ENCODE peak calls at places on chromosomes 6 and 20, in four cellular contexts. One of them, this sample, is unnamed.

GRCh38 chr20:701401-702129 is 26.0 kb upstream of the SCRT2 start:
- DNase-seq in H1: no peak
- DNase-seq in H9: no peak
- DNase-seq in IMR-90: no peak
- DNase-seq in this sample: no peak

GRCh38 chr6:128694303-128695009 is 174.1 kb upstream of the PTPRK start:
- DNase-seq in H1: no peak
- DNase-seq in H9: no peak
- DNase-seq in IMR-90: no peak
- DNase-seq in this sample: no peak

GRCh38 chr6:21873562-21873961 is 280.0 kb downstream of the SOX4 start:
- DNase-seq in H1: no peak
- DNase-seq in H9: no peak
- DNase-seq in IMR-90: peak; percentile 96
- DNase-seq in this sample: no peak

GRCh38 chr20:7285918-7286556 is 518.6 kb downstream of the BMP2 start:
- DNase-seq in H1: no peak
- DNase-seq in H9: peak; percentile 59
- DNase-seq in IMR-90: peak; percentile 75
- DNase-seq in this sample: peak; percentile 72

GRCh38 chr6:75563032-75563431 is 38.6 kb upstream of the SENP6 start:
- DNase-seq in H1: peak; percentile 10
- DNase-seq in H9: peak; percentile 67
- DNase-seq in IMR-90: peak; percentile 47
- DNase-seq in this sample: peak; percentile 87

GRCh38 chr20:1225263-1225728 is 548 bp upstream of the RAD21L1 start:
- DNase-seq in H1: no peak
- DNase-seq in H9: no peak
- DNase-seq in IMR-90: no peak
- DNase-seq in this sample: no peak

GRCh38 chr6:147099974-147100373 is 104.2 kb upstream of the STXBP5 start:
- DNase-seq in H1: no peak
- DNase-seq in H9: no peak
- DNase-seq in IMR-90: peak; percentile 93
- DNase-seq in this sample: no peak

GRCh38 chr6:168313371-168314028 is 6.1 kb downstream of the DACT2 start:
- DNase-seq in H1: no peak
- DNase-seq in H9: no peak
- DNase-seq in IMR-90: no peak
- DNase-seq in this sample: no peak

GRCh38 chr6:94733066-94733465 is 844.3 kb upstream of the MANEA start:
- DNase-seq in H1: no peak
- DNase-seq in H9: peak; percentile 43
- DNase-seq in IMR-90: no peak
- DNase-seq in this sample: peak; percentile 36

GRCh38 chr6:133855599-133855972 is 33.3 kb upstream of the TCF21 start:
- DNase-seq in H1: no peak
- DNase-seq in H9: no peak
- DNase-seq in IMR-90: no peak
- DNase-seq in this sample: no peak

GRCh38 chr6:73521351-73522254 is 771 bp upstream of the EEF1A1 start:
- DNase-seq in H1: no peak
- DNase-seq in H9: no peak
- DNase-seq in IMR-90: peak; percentile 91
- DNase-seq in this sample: peak; percentile 42

GRCh38 chr6:154536922-154537449 is 26.5 kb upstream of the CNKSR3 start:
- DNase-seq in H1: no peak
- DNase-seq in H9: no peak
- DNase-seq in IMR-90: no peak
- DNase-seq in this sample: peak; percentile 37

GRCh38 chr6:73712536-73712935 is 16.5 kb downstream of the CD109 start:
- DNase-seq in H1: no peak
- DNase-seq in H9: no peak
- DNase-seq in IMR-90: peak; percentile 61
- DNase-seq in this sample: no peak

GRCh38 chr20:60238992-60239655 is 280.9 kb downstream of the CDH26 start:
- DNase-seq in H1: no peak
- DNase-seq in H9: no peak
- DNase-seq in IMR-90: no peak
- DNase-seq in this sample: no peak
- H3K56ac ChIP-seq in H1: no peak overlapping the region
- H3K56ac ChIP-seq in H9: no peak overlapping the region
- H3K56ac ChIP-seq in IMR-90: no peak overlapping the region
- H3K56ac ChIP-seq in this sample: no peak overlapping the region

GRCh38 chr20:52082612-52083011 is 109.0 kb downstream of the ZFP64 start:
- DNase-seq in H1: no peak
- DNase-seq in H9: no peak
- DNase-seq in IMR-90: no peak
- DNase-seq in this sample: no peak

GRCh38 chr20:52081066-52081465 is 110.5 kb downstream of the ZFP64 start:
- DNase-seq in H1: no peak
- DNase-seq in H9: no peak
- DNase-seq in IMR-90: no peak
- DNase-seq in this sample: no peak

GRCh38 chr20:52081791-52082190 is 109.8 kb downstream of the ZFP64 start:
- DNase-seq in H1: no peak
- DNase-seq in H9: no peak
- DNase-seq in IMR-90: no peak
- DNase-seq in this sample: no peak

GRCh38 chr20:52084727-52085126 is 106.9 kb downstream of the ZFP64 start:
- DNase-seq in H1: no peak
- DNase-seq in H9: no peak
- DNase-seq in IMR-90: no peak
- DNase-seq in this sample: no peak

DNA sequence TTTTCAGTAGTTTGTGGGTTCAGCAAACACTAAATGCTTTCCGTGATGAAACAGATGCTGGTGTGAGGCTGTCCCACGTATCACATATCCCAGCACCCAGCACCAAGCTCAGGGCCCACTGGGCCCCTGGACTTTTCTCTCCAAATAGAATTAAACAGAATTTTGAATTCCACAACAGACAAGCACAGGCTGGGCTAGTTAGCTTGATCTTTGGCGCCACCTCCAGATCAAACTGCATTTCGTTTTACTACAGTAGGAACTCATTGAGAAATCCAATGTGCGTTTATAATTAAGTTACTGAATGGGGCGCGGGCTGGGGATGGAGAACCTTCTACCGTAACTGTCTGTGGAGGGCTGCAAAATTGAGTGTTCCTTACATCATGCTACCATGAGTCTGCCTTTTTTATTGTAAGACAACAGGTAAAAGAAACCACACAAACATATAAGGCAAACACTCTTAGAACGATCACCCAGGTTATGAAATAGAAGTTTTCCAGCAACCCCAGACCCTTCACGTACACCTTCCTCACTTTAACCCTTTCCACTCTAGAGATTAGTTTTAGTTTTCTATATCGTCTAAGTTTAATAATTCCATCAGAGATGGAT is 107.8 kb downstream of the ZFP64 start:
- DNase-seq in H1: peak; percentile 25
- DNase-seq in H9: peak; percentile 57
- DNase-seq in IMR-90: peak; percentile 75
- DNase-seq in this sample: peak; percentile 64
- H4K8ac ChIP-seq in H1: no peak overlapping the region
- H4K8ac ChIP-seq in H9: no peak overlapping the region
- H4K8ac ChIP-seq in IMR-90: no peak overlapping the region
- H4K8ac ChIP-seq in this sample: no peak overlapping the region

DNA sequence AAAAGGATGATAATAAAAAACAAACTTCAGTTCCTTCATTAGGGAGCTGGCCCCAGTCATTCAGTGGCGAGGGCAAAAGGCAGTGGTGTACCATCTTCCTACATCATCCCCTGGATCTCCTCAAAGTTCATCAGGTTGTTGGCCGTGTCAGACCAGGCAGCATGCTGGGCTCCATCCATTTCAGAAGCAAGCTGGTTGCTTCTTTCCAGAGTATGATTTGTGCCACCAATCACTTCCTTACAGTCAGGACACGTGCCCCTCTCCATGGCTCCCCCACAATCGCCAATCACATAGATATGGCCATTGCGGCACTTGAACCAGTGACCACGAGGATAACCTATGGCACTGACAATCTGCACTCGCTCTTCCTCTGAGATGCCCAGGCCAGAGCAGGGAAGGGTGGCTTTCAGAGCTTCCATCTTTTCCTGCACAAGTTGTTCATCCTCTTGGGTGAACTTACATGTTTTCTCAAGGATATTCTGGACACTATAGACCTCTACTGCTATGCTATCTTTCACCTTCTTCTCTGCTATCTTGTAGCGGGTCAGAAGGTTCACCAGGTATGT is 28.0 kb downstream of the DDX27 start:
- DNase-seq in H1: no peak
- DNase-seq in H9: no peak
- DNase-seq in IMR-90: no peak
- DNase-seq in this sample: no peak
- H3K23ac ChIP-seq in H1: no peak overlapping the region
- H3K23ac ChIP-seq in H9: no peak overlapping the region
- H3K23ac ChIP-seq in IMR-90: no peak overlapping the region
- H3K23ac ChIP-seq in this sample: no peak overlapping the region

DNA sequence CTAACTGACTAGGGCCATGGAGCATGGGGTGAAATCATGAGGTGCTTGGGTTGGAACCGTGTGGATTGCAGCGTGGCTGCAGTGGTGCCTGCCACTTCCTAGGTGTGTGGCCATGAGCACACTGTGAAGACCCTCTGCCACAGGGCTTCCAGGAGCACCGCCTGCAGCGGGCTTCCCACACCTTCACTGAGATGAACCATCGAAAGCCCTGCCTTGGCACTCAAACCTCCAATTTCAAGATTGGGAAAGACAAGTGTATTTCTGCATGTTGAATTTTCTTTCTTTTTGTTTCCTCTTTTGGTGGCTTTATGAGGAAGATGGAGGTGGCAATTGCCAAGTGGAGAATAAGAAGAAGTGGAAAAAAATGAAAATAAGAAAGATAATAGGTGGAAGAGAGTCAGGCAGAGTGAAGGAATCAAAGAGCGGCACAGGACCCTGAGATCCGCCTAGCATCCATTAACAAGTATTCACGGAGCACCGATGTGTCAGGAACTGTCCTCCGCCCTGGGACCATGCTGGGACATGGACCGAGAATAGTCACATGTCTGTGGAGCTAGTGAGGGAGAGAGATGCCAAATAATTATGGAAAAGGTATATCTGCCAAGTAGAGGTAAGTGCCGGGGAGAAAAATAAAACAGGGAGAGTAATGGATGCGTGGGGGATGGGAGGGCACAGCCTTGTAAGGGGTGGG is 159.9 kb downstream of the BCAS1 start:
- DNase-seq in H1: no peak
- DNase-seq in H9: no peak
- DNase-seq in IMR-90: no peak
- DNase-seq in this sample: no peak
- H3K56ac ChIP-seq in H1: no peak overlapping the region
- H3K56ac ChIP-seq in H9: no peak overlapping the region
- H3K56ac ChIP-seq in IMR-90: no peak overlapping the region
- H3K56ac ChIP-seq in this sample: no peak overlapping the region

DNA sequence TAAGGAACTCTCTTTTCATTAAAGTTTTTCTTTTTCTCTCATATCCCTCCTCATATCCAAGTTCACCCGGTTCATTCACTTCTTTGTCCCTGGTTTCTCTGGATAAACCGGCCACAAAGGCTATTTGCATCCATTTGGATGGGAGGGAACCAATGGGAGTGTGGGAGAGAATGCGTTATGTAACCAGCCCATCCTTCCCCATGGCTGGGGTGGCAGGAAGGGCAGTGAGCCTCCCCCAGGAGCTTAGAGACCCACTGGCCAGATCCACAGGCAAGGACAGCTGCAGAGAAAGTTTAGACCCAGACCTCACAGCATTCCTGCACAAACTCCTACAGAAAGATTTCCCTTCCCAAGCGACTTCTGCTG is 10.7 kb downstream of the CASS4 start:
- DNase-seq in H1: no peak
- DNase-seq in H9: no peak
- DNase-seq in IMR-90: peak; percentile 33
- DNase-seq in this sample: no peak
- H4K8ac ChIP-seq in H1: no peak overlapping the region
- H4K8ac ChIP-seq in H9: no peak overlapping the region
- H4K8ac ChIP-seq in IMR-90: peak overlapping the region; percentile 95
- H4K8ac ChIP-seq in this sample: no peak overlapping the region

DNA sequence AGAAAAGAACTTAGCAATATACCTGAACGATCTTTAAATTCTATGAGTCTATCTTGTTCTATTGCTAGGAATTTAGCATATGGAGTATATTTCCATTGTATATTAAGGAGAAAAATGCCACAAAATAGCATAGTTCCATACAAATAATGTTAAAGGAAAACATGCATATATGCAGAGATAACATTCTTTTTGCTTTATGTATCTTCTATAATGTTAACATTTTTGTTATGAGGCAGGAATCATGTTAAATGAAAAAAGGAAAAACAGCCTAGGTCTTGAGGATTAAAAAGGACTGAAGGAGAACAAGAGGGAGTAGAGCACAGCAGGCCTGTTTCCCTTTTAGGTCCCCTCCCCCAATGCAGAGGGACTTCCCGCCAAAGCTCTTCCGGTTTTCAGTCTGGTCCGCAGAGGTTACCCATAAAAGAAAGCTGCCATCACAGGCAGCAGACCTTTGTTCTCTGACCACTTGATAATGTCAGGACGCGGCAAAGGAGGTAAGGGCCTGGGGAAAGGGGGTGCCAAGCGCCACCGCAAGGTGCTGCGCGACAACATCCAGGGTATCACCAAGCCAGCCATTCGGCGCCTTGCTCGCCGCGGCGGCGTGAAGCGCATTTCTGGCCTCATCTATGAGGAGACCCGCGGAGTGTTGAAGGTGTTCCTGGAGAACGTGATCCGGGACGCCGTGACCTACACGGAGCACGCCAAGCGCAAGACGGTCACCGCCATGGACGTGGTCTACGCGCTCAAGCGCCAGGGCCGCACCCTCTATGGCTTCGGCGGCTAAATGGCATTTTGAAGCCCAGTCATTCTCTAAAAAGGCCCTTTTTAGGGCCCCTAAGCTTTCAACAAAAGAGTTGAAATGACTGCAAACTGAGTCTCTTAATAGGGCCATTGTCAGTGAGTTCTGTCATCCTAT is 108.4 kb upstream of the PRSS16 start:
- DNase-seq in H1: peak; percentile 91
- DNase-seq in H9: peak; percentile 87
- DNase-seq in IMR-90: peak; percentile 60
- DNase-seq in this sample: peak; percentile 99
- H3K23ac ChIP-seq in H1: no peak overlapping the region
- H3K23ac ChIP-seq in H9: no peak overlapping the region
- H3K23ac ChIP-seq in IMR-90: peak overlapping the region; percentile 85
- H3K23ac ChIP-seq in this sample: peak overlapping the region; percentile 75

GRCh38 chr6:116008470-116009229 is 52.0 kb downstream of the FRK start:
- DNase-seq in H1: no peak
- DNase-seq in H9: no peak
- DNase-seq in IMR-90: peak; percentile 58
- DNase-seq in this sample: peak; percentile 32
- H3K56ac ChIP-seq in H1: no peak overlapping the region
- H3K56ac ChIP-seq in H9: no peak overlapping the region
- H3K56ac ChIP-seq in IMR-90: no peak overlapping the region
- H3K56ac ChIP-seq in this sample: no peak overlapping the region